ENCODE peak calls at places on chromosomes 1 and 21, in five cellular contexts. X is dorsolateral prefrontal cortex, H is cardiac fibroblast, A is H7, N is GM23248. L is an unnamed sample.

GRCh38 chr1:87718241-87718950 is 389.7 kb downstream of the LMO4 start:
- DNase-seq in H (no peak), N (no peak), A (no peak), X (no peak), L (no peak)

GRCh38 chr1:93061895-93062792 is 16.9 kb upstream of the MTF2 start:
- DNase-seq in X (no peak), N (peak; percentile 61), A (peak; percentile 64), H (peak; percentile 66), L (no peak)

GRCh38 chr1:55005351-55006140 is 6.8 kb downstream of the BSND start:
- DNase-seq in A (peak; percentile 79), H (no peak), N (peak; percentile 39), X (no peak), L (no peak)

GRCh38 chr1:244391761-244392160 is 59.9 kb downstream of the ADSS2 start:
- DNase-seq in A (no peak), N (peak; percentile 30), X (no peak), H (no peak), L (no peak)

GRCh38 chr1:38009841-38010180 is 2.7 kb upstream of the UTP11 start:
- DNase-seq in A (no peak), H (no peak), N (no peak), X (no peak), L (no peak)

GRCh38 chr1:36151133-36151844 is 2.0 kb upstream of the TRAPPC3 start:
- DNase-seq in N (no peak), H (no peak), A (no peak), X (no peak), L (no peak)

GRCh38 chr1:54888080-54888733 is 1.2 kb upstream of the DHCR24 start:
- DNase-seq in A (peak; percentile 55), N (no peak), X (no peak), H (no peak), L (no peak)

GRCh38 chr1:169487561-169487960 is 1.8 kb upstream of the SLC19A2 start:
- DNase-seq in H (no peak), X (no peak), A (no peak), N (no peak), L (no peak)

GRCh38 chr1:53320646-53321045 is 7.2 kb downstream of the LRP8 start:
- DNase-seq in A (no peak), N (no peak), H (no peak), X (no peak), L (no peak)

GRCh38 chr1:215890438-215890837 is 323.3 kb downstream of the KCTD3 start:
- DNase-seq in A (no peak), N (no peak), X (no peak), H (no peak), L (no peak)

GRCh38 chr1:12434174-12434573 is 183.8 kb downstream of the DHRS3 start:
- DNase-seq in H (peak; percentile 53), X (no peak), N (peak; percentile 81), A (no peak), L (peak; percentile 42)

GRCh38 chr1:8631163-8631562 is 186.3 kb downstream of the RERE start:
- DNase-seq in N (peak; percentile 36), X (no peak), H (no peak), A (no peak), L (no peak)

GRCh38 chr1:68963353-68963752 is 466.5 kb upstream of the DEPDC1 start:
- DNase-seq in H (no peak), A (no peak), N (no peak), X (no peak), L (no peak)

GRCh38 chr1:99943238-99943794 is 26.5 kb upstream of the SLC35A3 start:
- DNase-seq in A (no peak), H (peak; percentile 85), N (peak; percentile 64), X (no peak), L (peak; percentile 71)

GRCh38 chr1:206608108-206608698 is 4.1 kb downstream of the EIF2D start:
- DNase-seq in H (peak; percentile 54), A (peak; percentile 64), N (peak; percentile 68), X (no peak), L (no peak)

GRCh38 chr1:245751111-245751510 is 596.3 kb downstream of the KIF26B start:
- DNase-seq in X (no peak), A (no peak), N (peak; percentile 59), H (peak; percentile 73), L (peak; percentile 56)

GRCh38 chr1:92425617-92426016 is 61.1 kb downstream of the GFI1 start:
- DNase-seq in H (no peak), X (no peak), N (no peak), A (peak; percentile 43), L (no peak)

GRCh38 chr1:112011231-112011630 is 21.8 kb upstream of the KCND3 start:
- DNase-seq in X (no peak), H (peak; percentile 2), A (no peak), N (peak; percentile 88), L (no peak)

GRCh38 chr1:157439318-157439954 is 112.9 kb downstream of the FCRL5 start:
- DNase-seq in N (no peak), A (no peak), X (no peak), H (no peak), L (no peak)

GRCh38 chr21:31457675-31458074 is 113.6 kb upstream of the TIAM1 start:
- DNase-seq in N (no peak), H (no peak), X (no peak), A (peak; percentile 68), L (no peak)

GRCh38 chr1:59025201-59025600 is 241.4 kb upstream of the JUN start:
- DNase-seq in A (no peak), N (peak; percentile 59), H (no peak), X (no peak), L (no peak)

GRCh38 chr1:70360321-70360720 is 5.8 kb upstream of the ANKRD13C start:
- DNase-seq in X (no peak), A (peak; percentile 61), N (no peak), H (no peak), L (no peak)

GRCh38 chr21:34737115-34737514 is 68.3 kb downstream of the CLIC6 start:
- DNase-seq in X (no peak), N (peak; percentile 27), H (peak; percentile 29), A (no peak), L (no peak)

GRCh38 chr1:185646202-185646683 is 87.9 kb upstream of the HMCN1 start:
- DNase-seq in X (no peak), A (peak; percentile 65), N (peak; percentile 97), H (peak; percentile 98), L (peak; percentile 98)

GRCh38 chr21:18275740-18276139 is 31.1 kb downstream of the CHODL start:
- DNase-seq in N (no peak), X (no peak), A (no peak), H (no peak), L (no peak)

GRCh38 chr1:17878837-17879236 is 123.7 kb downstream of the ACTL8 start:
- DNase-seq in X (no peak), N (peak; percentile 94), A (no peak), H (peak; percentile 31), L (peak; percentile 49)

GRCh38 chr1:196607940-196608339 is 300 bp downstream of the KCNT2 start:
- DNase-seq in H (peak; percentile 17), X (no peak), N (peak; percentile 23), A (peak; percentile 12), L (no peak)

GRCh38 chr1:196603651-196604050 is 4.6 kb downstream of the KCNT2 start:
- DNase-seq in X (no peak), H (no peak), N (no peak), A (no peak), L (no peak)

GRCh38 chr1:196608401-196609113 is at the start of gene KCNT2:
- DNase-seq in A (peak; percentile 84), H (peak; percentile 78), N (peak; percentile 60), X (peak; percentile 22), L (no peak)

GRCh38 chr1:196611873-196612272 is 3.6 kb upstream of the KCNT2 start:
- DNase-seq in N (no peak), H (no peak), A (no peak), X (no peak), L (no peak)

DNA sequence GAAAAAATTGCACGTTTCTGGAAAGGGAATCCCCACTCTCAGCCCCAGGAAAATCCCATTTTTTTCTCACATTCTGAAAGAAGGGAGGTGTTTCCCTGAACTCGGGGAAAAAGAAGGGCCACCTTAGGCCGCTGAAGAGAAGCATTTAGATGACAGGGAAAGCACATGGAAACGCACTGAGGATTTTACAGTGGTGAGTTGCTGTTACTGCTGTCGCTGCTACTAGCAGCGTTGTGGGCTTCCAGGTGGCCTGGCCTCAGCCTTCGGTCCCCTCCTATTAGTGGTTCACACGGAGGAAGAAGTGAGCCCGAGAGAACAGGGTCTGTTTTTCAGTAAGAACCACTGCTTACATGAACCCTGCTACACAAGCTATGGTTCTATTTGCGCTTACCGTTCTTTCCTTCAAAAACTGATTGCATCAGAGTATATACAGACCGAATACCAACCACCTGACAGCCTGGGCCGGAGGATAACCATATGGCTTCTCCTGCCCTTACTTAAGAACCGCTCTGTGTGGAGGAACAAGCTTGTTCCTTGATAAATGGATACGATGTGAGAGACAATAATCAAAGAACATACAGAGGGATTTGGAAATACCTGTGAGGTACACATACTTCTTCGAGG is 986 bp upstream of the KCNT2 start:
- DNase-seq in N (peak; percentile 20), H (no peak), X (no peak), A (no peak), L (no peak)
- H3K4me3 ChIP-seq in N (peak overlapping the region; percentile 77), H (peak overlapping the region; percentile 73), X (peak overlapping the region; percentile 71), A (peak overlapping the region; percentile 62), L (peak overlapping the region; percentile 62)

GRCh38 chr1:235866207-235866912 is at the start of gene LYST:
- DNase-seq in H (peak; percentile 34), X (no peak), A (peak; percentile 65), N (peak; percentile 78), L (no peak)

GRCh38 chr1:235865565-235866206 is 1.0 kb downstream of the LYST start:
- DNase-seq in A (no peak), H (peak; percentile 15), X (no peak), N (peak; percentile 53), L (no peak)

GRCh38 chr1:235866913-235867850 is 476 bp upstream of the LYST start:
- DNase-seq in A (peak; percentile 99), H (peak; percentile 96), X (peak; percentile 94), N (peak; percentile 97), L (peak; percentile 39)

GRCh38 chr1:235864965-235865525 is 1.7 kb downstream of the LYST start:
- DNase-seq in X (no peak), A (no peak), H (peak; percentile 45), N (peak; percentile 37), L (no peak)

DNA sequence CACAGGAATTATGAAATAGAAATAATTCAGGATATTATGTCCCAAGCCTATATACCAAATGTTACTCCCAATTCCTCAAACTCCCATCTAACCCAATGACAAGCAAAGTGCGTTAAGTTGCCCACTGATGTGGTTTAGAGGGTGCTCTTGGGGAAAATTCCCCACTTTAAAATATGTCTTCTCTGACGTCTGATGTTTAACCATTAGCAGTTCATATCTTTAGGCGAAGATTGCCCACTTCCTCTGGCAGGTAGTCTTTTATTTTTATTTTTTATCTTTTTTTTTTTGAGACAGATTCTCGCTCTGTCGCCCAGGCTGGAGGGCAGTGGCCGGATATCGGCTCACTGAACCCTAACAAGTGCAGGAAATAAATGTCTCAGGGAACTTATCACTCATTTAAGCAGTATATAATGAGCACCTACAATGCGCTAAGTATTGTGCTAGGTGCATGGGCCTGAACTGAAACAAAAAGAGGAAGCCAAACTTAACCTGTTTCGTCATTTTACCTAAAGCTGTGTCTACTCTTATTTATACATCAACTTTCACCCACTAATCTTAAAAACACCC is 1.3 kb upstream of the LYST start:
- DNase-seq in A (no peak), N (no peak), H (no peak), X (no peak), L (no peak)
- H3K4me3 ChIP-seq in A (no peak overlapping the region), N (peak overlapping the region; percentile 85), H (no peak overlapping the region), X (peak overlapping the region; percentile 99), L (no peak overlapping the region)

GRCh38 chr21:29208044-29208665 is 77.7 kb downstream of the MAP3K7CL start:
- DNase-seq in N (no peak), X (no peak), H (no peak), A (no peak), L (no peak)
- H3K4me3 ChIP-seq in N (peak overlapping the region; percentile 49), X (no peak overlapping the region), H (no peak overlapping the region), A (no peak overlapping the region), L (no peak overlapping the region)

GRCh38 chr1:73623946-73624345 is 574.0 kb downstream of the LRRIQ3 start:
- DNase-seq in H (no peak), X (no peak), A (no peak), N (no peak), L (no peak)
- H3K4me3 ChIP-seq in H (no peak overlapping the region), X (no peak overlapping the region), A (no peak overlapping the region), N (no peak overlapping the region), L (no peak overlapping the region)